ENCODE peak calls at places on chromosomes 6 and 20, in four cellular contexts. U, C, W and I are unnamed samples.

GRCh38 chr20:48797275-48797825 is 30.4 kb downstream of the PREX1 start:
- DNase-seq in U (no peak), C (peak), W (no peak), I (no peak)

GRCh38 chr20:2172305-2173175 is 70.9 kb downstream of the STK35 start:
- DNase-seq in U (peak), C (peak), W (peak), I (peak)

GRCh38 chr6:104940881-104941693 is 15.8 kb upstream of the LIN28B start:
- DNase-seq in U (peak), C (no peak), W (no peak), I (no peak)

GRCh38 chr6:149478631-149479314 is 6.0 kb downstream of the ZC3H12D start:
- DNase-seq in U (no peak), C (no peak), W (no peak), I (no peak)

GRCh38 chr6:158042245-158042798 is 60.7 kb downstream of the SYNJ2 start:
- DNase-seq in U (no peak), C (no peak), W (no peak), I (no peak)

GRCh38 chr20:57805784-57806183 is 96.0 kb upstream of the PMEPA1 start:
- DNase-seq in U (no peak), C (no peak), W (no peak), I (no peak)

GRCh38 chr20:63270606-63271325 is 1.8 kb upstream of the ARFGAP1 start:
- DNase-seq in U (no peak), C (no peak), W (no peak), I (no peak)

GRCh38 chr6:42727084-42727601 is 4.7 kb upstream of the PRPH2 start:
- DNase-seq in U (no peak), C (peak), W (no peak), I (no peak)

GRCh38 chr6:136774228-136775041 is 17.8 kb downstream of the MAP3K5 start:
- DNase-seq in U (no peak), C (no peak), W (no peak), I (no peak)

GRCh38 chr6:125597411-125598253 is 151.8 kb upstream of the HEY2 start:
- DNase-seq in U (no peak), C (peak), W (peak), I (no peak)

GRCh38 chr20:10309326-10309725 is 90.7 kb downstream of the SNAP25 start:
- DNase-seq in U (no peak), C (no peak), W (no peak), I (no peak)

GRCh38 chr20:22525821-22526220 is 58.6 kb downstream of the FOXA2 start:
- DNase-seq in U (no peak), C (no peak), W (no peak), I (no peak)

GRCh38 chr6:49423817-49424216 is 39.2 kb downstream of the MMUT start:
- DNase-seq in U (no peak), C (no peak), W (peak), I (no peak)

GRCh38 chr6:12017263-12017662 is 5.2 kb downstream of the HIVEP1 start:
- DNase-seq in U (no peak), C (no peak), W (no peak), I (no peak)

GRCh38 chr20:61980647-61981583 is 84.8 kb downstream of the TAF4 start:
- DNase-seq in U (no peak), C (peak), W (no peak), I (no peak)

GRCh38 chr6:29626948-29627761 is 5.8 kb downstream of the GABBR1 start:
- DNase-seq in U (no peak), C (no peak), W (no peak), I (no peak)

GRCh38 chr20:31989030-31989645 is 21.1 kb upstream of the CCM2L start:
- DNase-seq in U (no peak), C (no peak), W (no peak), I (no peak)

GRCh38 chr6:20403766-20404640 is 2.3 kb downstream of the E2F3 start:
- DNase-seq in U (no peak), C (peak), W (peak), I (no peak)

GRCh38 chr6:52650946-52651345 is 20.0 kb upstream of the TMEM14A start:
- DNase-seq in U (no peak), C (no peak), W (no peak), I (no peak)

GRCh38 chr6:52420668-52421358 is 671 bp downstream of the EFHC1 start:
- DNase-seq in U (no peak), C (no peak), W (peak), I (no peak)

GRCh38 chr6:112337209-112337638 is 9.9 kb upstream of the RFPL4B start:
- DNase-seq in U (peak), C (peak), W (peak), I (peak)

GRCh38 chr6:112282217-112282616 is 27.9 kb upstream of the LAMA4 start:
- DNase-seq in U (no peak), C (peak), W (no peak), I (no peak)

GRCh38 chr6:82712826-82713225 is 349.2 kb downstream of the TPBG start:
- DNase-seq in U (no peak), C (no peak), W (no peak), I (no peak)

GRCh38 chr20:63279931-63280330 is 7.3 kb downstream of the ARFGAP1 start:
- DNase-seq in U (no peak), C (no peak), W (no peak), I (no peak)

GRCh38 chr6:170080169-170080827 is 210.6 kb downstream of the DLL1 start:
- DNase-seq in U (no peak), C (peak), W (no peak), I (no peak)

GRCh38 chr20:45827030-45827652 is at the start of gene TNNC2:
- DNase-seq in U (no peak), C (no peak), W (no peak), I (no peak)